ENCODE peak calls at places on chromosomes 1 and 21, in eight cellular contexts. L is tibial nerve, T is foreskin fibroblast, D is GM12865, U is spleen, H is tibial artery, J is Caco-2, Z is fibroblast of pulmonary artery. W is an unnamed sample.

GRCh38 chr1:66266350-66266749 is 267.6 kb upstream of the SGIP1 start:
- DNase-seq in L (no peak), T (no peak), D (no peak), U (no peak), H (no peak), J (no peak), Z (no peak), W (peak; percentile 30)

GRCh38 chr1:153030895-153031294 is at the start of gene SPRR1B:
- DNase-seq in L (no peak), T (no peak), D (no peak), U (no peak), H (no peak), J (no peak), Z (no peak), W (no peak)

GRCh38 chr1:34591751-34592629 is 162.9 kb upstream of the GJB5 start:
- DNase-seq in L (no peak), T (no peak), D (peak; percentile 30), U (no peak), H (no peak), J (no peak), Z (no peak), W (no peak)

GRCh38 chr1:86687595-86687994 is 16.8 kb upstream of the SH3GLB1 start:
- DNase-seq in L (no peak), T (peak; percentile 22), D (no peak), U (no peak), H (no peak), J (no peak), Z (peak; percentile 48), W (peak; percentile 14)

GRCh38 chr1:51861669-51862068 is 16.9 kb downstream of the NRDC start:
- DNase-seq in L (no peak), T (peak; percentile 14), D (no peak), U (no peak), H (no peak), J (no peak), Z (no peak), W (no peak)

GRCh38 chr1:2204384-2205190 is 10.0 kb upstream of the FAAP20 start:
- DNase-seq in L (peak; percentile 55), T (peak; percentile 85), D (no peak), U (peak; percentile 96), H (peak; percentile 83), J (peak; percentile 71), Z (peak; percentile 82), W (peak; percentile 87)

GRCh38 chr21:15149825-15150224 is 85.0 kb upstream of the NRIP1 start:
- DNase-seq in L (no peak), T (no peak), D (no peak), U (no peak), H (no peak), J (peak; percentile 6), Z (no peak), W (no peak)

GRCh38 chr1:111568160-111568559 is 51.4 kb upstream of the RAP1A start:
- DNase-seq in L (no peak), T (no peak), D (no peak), U (no peak), H (no peak), J (no peak), Z (no peak), W (no peak)

GRCh38 chr1:87179851-87180519 is 148.7 kb upstream of the LMO4 start:
- DNase-seq in L (no peak), T (no peak), D (no peak), U (no peak), H (no peak), J (no peak), Z (no peak), W (no peak)

GRCh38 chr1:152107984-152108898 is 7.0 kb downstream of the TCHH start:
- DNase-seq in L (no peak), T (peak; percentile 78), D (no peak), U (no peak), H (no peak), J (peak; percentile 63), Z (peak; percentile 69), W (peak; percentile 69)

GRCh38 chr1:43533615-43534014 is 2.9 kb downstream of the PTPRF start:
- DNase-seq in L (no peak), T (no peak), D (no peak), U (no peak), H (no peak), J (no peak), Z (no peak), W (no peak)

GRCh38 chr1:26015358-26015757 is 6.2 kb upstream of the EXTL1 start:
- DNase-seq in L (peak; percentile 45), T (peak; percentile 83), D (no peak), U (peak; percentile 44), H (peak; percentile 68), J (peak; percentile 26), Z (peak; percentile 93), W (peak; percentile 95)

GRCh38 chr1:39762550-39763540 is 8.3 kb downstream of the OXCT2 start:
- DNase-seq in L (no peak), T (no peak), D (no peak), U (no peak), H (no peak), J (no peak), Z (no peak), W (no peak)

GRCh38 chr1:45755697-45756096 is 5.2 kb upstream of the IPP start:
- DNase-seq in L (no peak), T (no peak), D (no peak), U (no peak), H (no peak), J (no peak), Z (no peak), W (no peak)

GRCh38 chr1:45752014-45752413 is 1.6 kb upstream of the IPP start:
- DNase-seq in L (no peak), T (no peak), D (no peak), U (no peak), H (no peak), J (no peak), Z (no peak), W (no peak)

GRCh38 chr1:45750298-45751038 is at the start of gene IPP:
- DNase-seq in L (peak; percentile 85), T (peak; percentile 99), D (peak; percentile 99), U (peak; percentile 100), H (peak; percentile 94), J (peak; percentile 97), Z (peak; percentile 98), W (peak; percentile 98)

GRCh38 chr1:45752441-45753052 is 2.1 kb upstream of the IPP start:
- DNase-seq in L (no peak), T (peak; percentile 65), D (peak; percentile 21), U (no peak), H (no peak), J (no peak), Z (peak; percentile 28), W (peak; percentile 58)

GRCh38 chr1:45753248-45754037 is 3.0 kb upstream of the IPP start:
- DNase-seq in L (no peak), T (no peak), D (no peak), U (no peak), H (no peak), J (no peak), Z (no peak), W (no peak)
- H3K4me3 ChIP-seq in L (no peak overlapping the region), T (no peak overlapping the region), D (no peak overlapping the region), U (no peak overlapping the region), H (no peak overlapping the region), J (no peak overlapping the region), Z (no peak overlapping the region), W (no peak overlapping the region)

GRCh38 chr21:39124852-39125251 is 58.4 kb downstream of the PSMG1 start:
- DNase-seq in L (no peak), T (no peak), D (no peak), U (no peak), H (no peak), J (no peak), Z (no peak), W (no peak)

GRCh38 chr21:39126486-39126806 is 56.8 kb downstream of the PSMG1 start:
- DNase-seq in L (no peak), T (no peak), D (no peak), U (no peak), H (no peak), J (no peak), Z (no peak), W (no peak)

GRCh38 chr21:39125752-39126485 is 57.3 kb downstream of the PSMG1 start:
- DNase-seq in L (peak; percentile 49), T (peak; percentile 80), D (peak; percentile 33), U (peak; percentile 72), H (peak; percentile 51), J (peak; percentile 66), Z (peak; percentile 87), W (peak; percentile 86)

GRCh38 chr21:39123375-39123774 is 59.9 kb downstream of the PSMG1 start:
- DNase-seq in L (no peak), T (no peak), D (no peak), U (no peak), H (no peak), J (no peak), Z (no peak), W (no peak)

DNA sequence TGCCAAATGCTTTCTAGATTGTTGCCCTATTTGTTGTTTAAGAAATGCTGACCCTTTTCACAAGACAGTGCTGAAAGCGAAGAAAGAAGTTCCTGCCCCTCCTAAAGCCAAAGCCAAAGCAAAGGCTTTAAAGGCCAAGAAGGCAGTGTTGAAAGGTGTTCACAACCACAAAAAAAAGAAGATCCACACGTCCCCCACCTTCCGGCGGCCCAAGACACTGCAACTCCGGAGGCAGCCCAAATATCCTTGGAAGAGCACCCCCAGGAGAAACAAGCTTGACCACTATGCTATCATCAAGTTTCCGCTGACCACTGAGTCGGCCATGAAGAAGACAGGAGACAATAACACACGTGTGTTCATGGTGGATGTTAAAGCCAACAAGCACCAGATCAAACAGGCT is 55.7 kb downstream of the PSMG1 start:
- DNase-seq in L (no peak), T (no peak), D (no peak), U (no peak), H (no peak), J (peak; percentile 43), Z (no peak), W (no peak)
- TF ChIP-seq CTCF in L (no peak), T (no peak), D (no peak), U (no peak), H (no peak), J (peak; percentile 3), Z (no peak), W (no peak)

GRCh38 chr1:151061704-151062103 is 1.5 kb downstream of the MLLT11 start:
- DNase-seq in L (no peak), T (no peak), D (no peak), U (no peak), H (no peak), J (no peak), Z (no peak), W (no peak)
- H3K4me3 ChIP-seq in L (no peak overlapping the region), T (no peak overlapping the region), D (no peak overlapping the region), U (no peak overlapping the region), H (no peak overlapping the region), J (no peak overlapping the region), Z (peak overlapping the region; percentile 97), W (peak overlapping the region; percentile 15)

GRCh38 chr1:205067031-205067430 is 17.2 kb downstream of the TMEM81 start:
- DNase-seq in L (no peak), T (no peak), D (no peak), U (no peak), H (no peak), J (no peak), Z (no peak), W (no peak)

GRCh38 chr1:205068001-205068400 is 16.3 kb downstream of the TMEM81 start:
- DNase-seq in L (no peak), T (no peak), D (no peak), U (no peak), H (no peak), J (no peak), Z (no peak), W (no peak)

GRCh38 chr1:205065666-205066065 is 18.6 kb downstream of the TMEM81 start:
- DNase-seq in L (no peak), T (no peak), D (no peak), U (peak; percentile 61), H (no peak), J (no peak), Z (no peak), W (no peak)

GRCh38 chr1:205064741-205065316 is 19.4 kb downstream of the TMEM81 start:
- DNase-seq in L (no peak), T (no peak), D (no peak), U (peak; percentile 54), H (no peak), J (no peak), Z (no peak), W (no peak)

GRCh38 chr1:205066221-205066818 is 17.9 kb downstream of the TMEM81 start:
- DNase-seq in L (no peak), T (no peak), D (no peak), U (peak; percentile 61), H (no peak), J (no peak), Z (no peak), W (no peak)
- TF ChIP-seq CTCF in L (no peak), T (no peak), D (no peak), U (no peak), H (no peak), J (peak; percentile 29), Z (no peak), W (no peak)

W was measured in fibroblast of villous mesenchyme.